ENCODE peak calls at places on chromosomes 4 and X, in ten cellular contexts. A, R, U, Q, S, Z, L, O, M and E are unnamed samples.

GRCh38 chr4:95155759-95156451 is 392.9 kb downstream of the UNC5C start:
- DNase-seq in A (no peak), R (peak; percentile 33), U (no peak), Q (peak; percentile 74), S (peak; percentile 62), Z (peak; percentile 42), L (no peak), O (no peak), M (peak; percentile 32), E (peak; percentile 70)

GRCh38 chrX:68878977-68879376 is 50.2 kb downstream of the EFNB1 start:
- DNase-seq in A (no peak), R (no peak), U (no peak), Q (no peak), S (no peak), Z (no peak), L (no peak), O (no peak), M (no peak), E (no peak)

GRCh38 chr4:143768007-143768591 is 67.6 kb upstream of the FREM3 start:
- DNase-seq in A (no peak), R (no peak), U (no peak), Q (no peak), S (peak; percentile 50), Z (peak; percentile 10), L (peak; percentile 2), O (no peak), M (no peak), E (peak; percentile 41)

GRCh38 chr4:73899321-73899720 is 30.1 kb downstream of the CXCL1 start:
- DNase-seq in A (no peak), R (no peak), U (no peak), Q (no peak), S (no peak), Z (no peak), L (no peak), O (no peak), M (no peak), E (no peak)

GRCh38 chr4:151931563-151931962 is 170.8 kb upstream of the GATB start:
- DNase-seq in A (no peak), R (no peak), U (no peak), Q (no peak), S (no peak), Z (no peak), L (no peak), O (no peak), M (no peak), E (no peak)

GRCh38 chr4:71184195-71184781 is 154.5 kb upstream of the SLC4A4 start:
- DNase-seq in A (no peak), R (peak; percentile 74), U (no peak), Q (peak; percentile 62), S (peak; percentile 68), Z (peak; percentile 79), L (peak; percentile 26), O (no peak), M (peak; percentile 35), E (peak; percentile 65)

GRCh38 chr4:107757293-107757692 is 37.3 kb upstream of the PAPSS1 start:
- DNase-seq in A (no peak), R (no peak), U (no peak), Q (no peak), S (no peak), Z (no peak), L (no peak), O (no peak), M (no peak), E (no peak)

GRCh38 chrX:14030248-14030592 is 528 bp upstream of the GEMIN8 start:
- DNase-seq in A (no peak), R (no peak), U (no peak), Q (peak; percentile 54), S (peak; percentile 27), Z (peak; percentile 54), L (no peak), O (no peak), M (no peak), E (peak; percentile 52)

GRCh38 chr4:41119867-41120295 is 94.5 kb downstream of the APBB2 start:
- DNase-seq in A (no peak), R (no peak), U (no peak), Q (no peak), S (no peak), Z (peak; percentile 32), L (no peak), O (no peak), M (no peak), E (no peak)

DNA sequence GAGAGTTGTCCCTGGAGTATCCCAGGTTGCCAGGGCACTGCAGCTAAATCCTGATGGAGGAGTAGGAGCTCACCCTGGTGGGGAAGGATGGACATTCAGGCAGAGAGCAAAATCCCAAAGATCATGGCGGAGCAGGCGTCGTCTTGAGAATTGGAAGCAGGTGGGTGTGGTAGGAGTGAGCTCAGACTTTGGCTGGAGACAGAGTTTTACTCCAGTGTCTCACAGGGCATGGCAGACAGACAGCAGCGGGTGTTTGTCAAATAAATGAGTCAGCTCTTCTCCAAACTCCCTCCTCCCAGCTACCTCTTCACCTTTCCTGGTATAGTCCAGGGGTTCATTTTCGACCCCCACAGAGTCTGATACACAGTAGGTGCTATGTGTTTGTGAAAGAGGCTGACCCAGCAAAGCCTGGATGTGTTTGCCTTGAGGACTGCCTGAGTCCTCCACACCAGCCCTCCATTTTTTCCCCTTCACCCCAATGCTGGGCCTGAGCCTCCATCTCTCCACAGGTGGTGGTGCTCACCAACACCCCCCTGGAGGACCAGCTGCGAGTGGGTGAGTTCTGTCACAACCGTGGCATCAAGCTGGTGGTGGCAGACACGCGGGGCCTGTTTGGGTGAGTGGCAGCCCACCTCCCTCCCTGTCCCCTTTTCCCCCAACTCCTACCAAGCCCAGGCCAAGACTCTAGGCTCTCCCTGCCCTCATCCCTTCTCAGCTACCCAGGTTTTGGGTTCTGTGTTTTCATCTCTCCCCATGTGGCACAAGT is 6.9 kb downstream of the UBA1 start:
- DNase-seq in A (no peak), R (no peak), U (no peak), Q (peak; percentile 45), S (peak; percentile 50), Z (peak; percentile 94), L (no peak), O (no peak), M (peak; percentile 23), E (peak; percentile 51)
- TF ChIP-seq CTCF in A (no peak), R (peak; percentile 5), U (no peak), Q (peak; percentile 33), S (peak; percentile 14), Z (peak; percentile 70), L (no peak), O (no peak), M (peak; percentile 16), E (no peak)

DNA sequence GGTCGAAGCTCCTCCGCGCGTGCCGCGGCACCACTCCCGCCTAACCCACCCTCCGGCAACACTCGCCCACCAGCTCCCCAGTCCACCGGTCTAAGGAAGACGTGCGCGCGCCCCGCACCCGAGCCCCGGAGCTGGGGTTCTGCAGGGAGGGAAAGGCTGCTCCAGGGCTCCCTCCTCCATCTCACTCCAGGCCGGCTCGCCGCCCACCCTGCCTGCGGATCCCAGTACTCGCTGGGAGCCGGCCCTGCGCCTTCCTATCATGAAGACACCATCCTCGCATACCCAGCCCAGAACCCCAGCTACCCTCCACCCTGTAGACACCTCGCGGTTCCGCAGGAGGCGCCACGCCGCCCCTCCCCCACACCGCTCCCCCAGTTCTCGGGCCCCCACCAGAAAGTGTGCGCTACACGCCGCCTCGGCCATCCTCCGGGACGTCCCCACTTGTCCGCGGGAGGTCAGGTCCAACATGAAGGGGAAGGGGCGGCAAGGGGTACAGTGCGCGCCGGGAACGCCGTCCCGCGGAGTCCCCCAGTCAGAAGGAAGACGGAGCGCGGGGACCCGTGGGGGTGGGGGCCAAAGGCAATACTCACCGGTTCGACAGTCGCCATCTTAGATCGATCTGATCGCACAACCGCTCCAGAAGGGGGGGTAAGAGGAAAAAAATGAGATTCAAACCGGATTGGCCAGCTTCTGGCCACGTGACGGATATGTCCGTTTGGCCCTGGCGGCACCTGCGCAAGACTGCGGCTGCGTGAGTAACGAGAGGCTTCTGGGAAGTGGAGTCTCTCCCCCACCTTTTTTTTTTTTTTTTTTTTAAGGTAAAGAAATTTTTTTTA is at the start of gene EIF4E:
- DNase-seq in A (peak; percentile 96), R (peak; percentile 97), U (peak; percentile 98), Q (peak; percentile 100), S (peak; percentile 99), Z (peak; percentile 99), L (peak; percentile 92), O (peak; percentile 94), M (peak; percentile 97), E (peak; percentile 99)
- TF ChIP-seq CTCF in A (no peak), R (no peak), U (peak; percentile 36), Q (peak; percentile 25), S (peak; percentile 5), Z (peak; percentile 25), L (no peak), O (no peak), M (peak; percentile 10), E (no peak)

GRCh38 chr4:26542996-26543395 is 40.9 kb upstream of the TBC1D19 start:
- DNase-seq in A (no peak), R (no peak), U (no peak), Q (no peak), S (no peak), Z (no peak), L (no peak), O (no peak), M (no peak), E (peak; percentile 37)
- TF ChIP-seq CTCF in A (no peak), R (no peak), U (no peak), Q (no peak), S (no peak), Z (no peak), L (no peak), O (no peak), M (no peak), E (no peak)

GRCh38 chrX:43949669-43950068 is 23.5 kb downstream of the NDP start:
- DNase-seq in A (no peak), R (peak; percentile 67), U (no peak), Q (no peak), S (no peak), Z (no peak), L (peak; percentile 40), O (peak; percentile 38), M (peak; percentile 21), E (no peak)
- TF ChIP-seq CTCF in A (peak; percentile 23), R (peak; percentile 32), U (no peak), Q (peak; percentile 45), S (peak; percentile 43), Z (peak; percentile 19), L (no peak), O (peak; percentile 32), M (peak; percentile 43), E (peak; percentile 46)